ENCODE peak calls at places on chromosomes 6 and 20, in nine cellular contexts. K, R, Z, J, O, N, C, E and P are unnamed samples.

GRCh38 chr6:139019722-139020121 is 8.8 kb upstream of the ABRACL start:
- DNase-seq in R (no peak), E (no peak), N (no peak), Z (no peak), O (no peak), K (no peak), J (no peak), C (no peak), P (no peak)

GRCh38 chr20:39960522-39961420 is 728.3 kb downstream of the MAFB start:
- DNase-seq in Z (no peak), N (no peak), C (no peak), K (no peak), E (no peak), J (no peak), O (no peak), R (peak; percentile 35), P (no peak)

GRCh38 chr20:7579888-7580287 is 360.4 kb downstream of the HAO1 start:
- DNase-seq in R (no peak), O (no peak), N (no peak), K (no peak), Z (no peak), C (no peak), E (no peak), J (no peak), P (no peak)

GRCh38 chr6:169990095-169991030 is 238.9 kb downstream of the ERMARD start:
- DNase-seq in O (no peak), J (no peak), R (no peak), K (no peak), C (peak; percentile 17), E (no peak), N (no peak), Z (peak; percentile 72), P (no peak)

GRCh38 chr20:32560989-32561830 is 23.9 kb downstream of the NOL4L start:
- DNase-seq in E (no peak), K (no peak), N (peak; percentile 60), C (no peak), J (no peak), Z (peak; percentile 60), O (no peak), R (no peak), P (no peak)

GRCh38 chr20:46305331-46305972 is 2.8 kb downstream of the CDH22 start:
- DNase-seq in K (no peak), C (no peak), N (no peak), J (no peak), Z (no peak), E (no peak), O (no peak), R (no peak), P (no peak)

GRCh38 chr20:57240850-57241429 is 25.5 kb downstream of the BMP7 start:
- DNase-seq in C (no peak), N (no peak), K (no peak), R (no peak), Z (no peak), E (no peak), O (no peak), J (no peak), P (no peak)

GRCh38 chr20:51978081-51978501 is 175.8 kb upstream of the SALL4 start:
- DNase-seq in N (no peak), K (no peak), C (no peak), J (no peak), Z (no peak), E (no peak), O (no peak), R (no peak), P (no peak)

GRCh38 chr6:33000053-33000452 is 9.3 kb downstream of the HLA-DOA start:
- DNase-seq in N (no peak), R (no peak), Z (no peak), K (no peak), E (no peak), J (no peak), O (peak; percentile 32), C (peak; percentile 19), P (peak; percentile 66)

GRCh38 chr6:134170844-134171243 is 118.4 kb upstream of the SLC2A12 start:
- DNase-seq in N (no peak), Z (no peak), E (peak; percentile 62), O (no peak), J (no peak), R (no peak), K (no peak), C (peak; percentile 40), P (no peak)

GRCh38 chr6:75170666-75171065 is 35.2 kb downstream of the COL12A1 start:
- DNase-seq in K (no peak), Z (no peak), E (no peak), O (no peak), J (no peak), N (peak; percentile 34), R (no peak), C (peak; percentile 24), P (no peak)

GRCh38 chr6:29965873-29966601 is 23.7 kb downstream of the HLA-A start:
- DNase-seq in J (no peak), C (peak; percentile 53), R (peak; percentile 94), K (peak; percentile 18), Z (peak; percentile 50), E (peak; percentile 48), O (no peak), N (peak; percentile 63), P (peak; percentile 91)

GRCh38 chr20:57133926-57134650 is 132.4 kb downstream of the BMP7 start:
- DNase-seq in E (peak; percentile 12), N (peak; percentile 19), J (no peak), Z (no peak), O (no peak), C (no peak), R (no peak), K (no peak), P (no peak)

GRCh38 chr6:134436950-134437349 is 119.0 kb upstream of the SGK1 start:
- DNase-seq in Z (no peak), N (peak; percentile 75), J (no peak), C (peak; percentile 48), E (peak; percentile 43), K (no peak), O (no peak), R (no peak), P (no peak)

GRCh38 chr20:44646641-44647274 is 4.7 kb downstream of the ADA start:
- DNase-seq in O (no peak), Z (no peak), E (peak; percentile 83), K (no peak), C (peak; percentile 84), R (no peak), J (no peak), N (peak; percentile 31), P (no peak)

GRCh38 chr20:51767867-51768758 is at the start of gene ATP9A:
- DNase-seq in E (peak; percentile 47), R (no peak), K (no peak), O (peak; percentile 70), J (no peak), Z (no peak), C (peak; percentile 46), N (peak; percentile 68), P (no peak)

GRCh38 chr6:26571592-26572296 is 25.0 kb upstream of the ABT1 start:
- DNase-seq in E (peak; percentile 90), J (peak; percentile 75), K (peak; percentile 13), C (peak; percentile 87), R (peak; percentile 82), N (peak; percentile 92), Z (peak; percentile 79), O (no peak), P (peak; percentile 87)

GRCh38 chr6:137518584-137518983 is 24.4 kb upstream of the OLIG3 start:
- DNase-seq in J (no peak), O (no peak), Z (no peak), N (no peak), E (no peak), R (no peak), C (no peak), K (no peak), P (no peak)

GRCh38 chr6:126195625-126196236 is 144.2 kb upstream of the CENPW start:
- DNase-seq in Z (no peak), C (no peak), K (no peak), J (no peak), E (peak; percentile 1), N (no peak), R (no peak), O (no peak), P (no peak)

GRCh38 chr6:106037060-106037459 is 49.1 kb upstream of the PRDM1 start:
- DNase-seq in Z (no peak), R (no peak), J (no peak), O (no peak), E (peak; percentile 84), C (no peak), K (no peak), N (peak; percentile 7), P (no peak)

GRCh38 chr20:58188496-58188895 is 40.0 kb downstream of the ANKRD60 start:
- DNase-seq in N (no peak), Z (no peak), O (no peak), C (no peak), R (no peak), J (no peak), E (no peak), K (no peak), P (no peak)

GRCh38 chr6:70282906-70283461 is 19.9 kb downstream of the COL9A1 start:
- DNase-seq in K (no peak), Z (no peak), E (no peak), N (no peak), O (no peak), C (no peak), J (no peak), R (no peak), P (no peak)

GRCh38 chr6:34688956-34689355 is 7.6 kb downstream of the ILRUN start:
- DNase-seq in K (no peak), R (no peak), Z (no peak), J (no peak), N (peak; percentile 37), E (no peak), O (no peak), C (no peak), P (no peak)

GRCh38 chr6:2766767-2767314 is 1.6 kb downstream of the WRNIP1 start:
- DNase-seq in N (peak; percentile 69), J (no peak), Z (no peak), E (peak; percentile 41), K (no peak), C (peak; percentile 27), R (no peak), O (no peak), P (no peak)

GRCh38 chr6:93801101-93801847 is 381.9 kb upstream of the EPHA7 start:
- DNase-seq in Z (no peak), O (no peak), K (no peak), J (no peak), R (no peak), N (no peak), C (no peak), E (no peak), P (no peak)

GRCh38 chr6:157272866-157273755 is 50.2 kb downstream of the TMEM242 start:
- DNase-seq in R (peak; percentile 71), K (no peak), C (no peak), E (no peak), N (no peak), Z (peak; percentile 41), O (peak; percentile 63), J (no peak), P (no peak)

GRCh38 chr6:131070061-131070460 is 7.0 kb upstream of the EPB41L2 start:
- DNase-seq in R (no peak), Z (no peak), E (no peak), O (no peak), J (no peak), C (peak; percentile 39), K (no peak), N (no peak), P (no peak)

GRCh38 chr6:158958504-158959386 is 41.3 kb downstream of the RSPH3 start:
- DNase-seq in R (no peak), N (no peak), Z (no peak), J (no peak), K (no peak), O (peak; percentile 26), C (no peak), E (no peak), P (no peak)

GRCh38 chr20:18657575-18657974 is 69.7 kb downstream of the DTD1 start:
- DNase-seq in O (no peak), Z (no peak), E (no peak), R (no peak), C (no peak), K (no peak), J (peak; percentile 46), N (peak; percentile 3), P (no peak)

GRCh38 chr6:148221580-148221979 is 121.1 kb upstream of the SASH1 start:
- DNase-seq in C (no peak), K (no peak), Z (no peak), E (peak; percentile 53), J (no peak), O (no peak), R (no peak), N (no peak), P (no peak)

GRCh38 chr20:63331741-63332400 is 29.3 kb downstream of the CHRNA4 start:
- DNase-seq in K (no peak), J (no peak), O (no peak), E (no peak), N (no peak), R (no peak), Z (no peak), C (no peak), P (no peak)